ENCODE peak calls at places on chromosomes 3 and 15, in six cellular contexts. K, G, X, Q, E and V are unnamed samples. For H3K4me1, the result is how much of the 10 kb centered on the place peaks cover.

GRCh38 chr15:100713163-100713867 is 110.9 kb downstream of the ASB7 start:
- DNase-seq in Q (no peak), K (peak), E (no peak), G (peak), X (peak), V (peak)

GRCh38 chr3:131326307-131326706 is 55.3 kb upstream of the NUDT16 start:
- DNase-seq in X (no peak), G (no peak), E (no peak), K (no peak), Q (no peak), V (no peak)

GRCh38 chr3:63064216-63064755 is 189.1 kb upstream of the CADPS start:
- DNase-seq in E (no peak), G (no peak), Q (no peak), K (no peak), X (no peak), V (no peak)

GRCh38 chr3:119331661-119332060 is 37.5 kb downstream of the ARHGAP31 start:
- DNase-seq in Q (no peak), X (peak), G (no peak), E (no peak), K (no peak), V (peak)

GRCh38 chr3:191369081-191370010 is 39.0 kb upstream of the UTS2B start:
- DNase-seq in X (peak), G (peak), E (no peak), K (no peak), Q (no peak), V (no peak)

GRCh38 chr15:88256261-88257230 is at the start of gene NTRK3:
- DNase-seq in G (peak), X (no peak), K (peak), Q (peak), E (no peak), V (no peak)

GRCh38 chr15:73504885-73505284 is 61.9 kb downstream of the REC114 start:
- DNase-seq in E (no peak), Q (no peak), X (no peak), G (no peak), K (no peak), V (no peak)

GRCh38 chr3:72165808-72166207 is 380.9 kb upstream of the PROK2 start:
- DNase-seq in Q (no peak), G (no peak), E (no peak), K (no peak), X (no peak), V (no peak)

GRCh38 chr3:69240651-69241578 is 118.5 kb upstream of the LMOD3 start:
- DNase-seq in K (no peak), G (peak), X (no peak), E (no peak), Q (no peak), V (peak)

GRCh38 chr15:69463182-69463756 is 10.7 kb downstream of the RPLP1 start:
- DNase-seq in E (no peak), G (no peak), K (no peak), Q (no peak), X (no peak), V (peak)

GRCh38 chr3:54146383-54147239 is 24.3 kb downstream of the CACNA2D3 start:
- DNase-seq in G (no peak), K (peak), X (no peak), E (no peak), Q (no peak), V (peak)

GRCh38 chr3:170012683-170013400 is 25.0 kb upstream of the GPR160 start:
- DNase-seq in X (no peak), G (no peak), Q (no peak), E (no peak), K (no peak), V (no peak)

GRCh38 chr15:64623347-64624024 is 151.9 kb downstream of the RBPMS2 start:
- DNase-seq in X (peak), K (no peak), E (no peak), G (no peak), Q (no peak), V (no peak)

GRCh38 chr3:133944641-133945441 is 49.2 kb upstream of the RAB6B start:
- DNase-seq in X (peak), E (no peak), K (no peak), G (peak), Q (no peak), V (peak)

GRCh38 chr3:29385056-29385455 is 104.2 kb downstream of the RBMS3 start:
- DNase-seq in Q (no peak), X (no peak), K (no peak), E (no peak), G (peak), V (no peak)

GRCh38 chr15:90201944-90202375 is 830 bp downstream of the SEMA4B start:
- DNase-seq in G (peak), E (no peak), X (no peak), Q (peak), K (no peak), V (no peak)

GRCh38 chr15:48190932-48191573 is 412 bp upstream of the CTXN2 start:
- DNase-seq in G (peak), X (peak), Q (peak), K (peak), E (no peak), V (peak)

GRCh38 chr3:30683769-30684168 is 77.4 kb downstream of the TGFBR2 start:
- DNase-seq in K (no peak), E (no peak), X (no peak), G (no peak), Q (no peak), V (no peak)

GRCh38 chr3:172073262-172073915 is 34.0 kb downstream of the FNDC3B start:
- DNase-seq in E (no peak), K (no peak), X (no peak), Q (no peak), G (no peak), V (no peak)
- H3K4me1 ChIP-seq in E (under half), K (under half), X (under half), Q (under half), G (under half), V (under half)

GRCh38 chr3:4071481-4072184 is 231.5 kb upstream of the SETMAR start:
- DNase-seq in Q (peak), X (no peak), G (no peak), E (peak), K (peak), V (no peak)
- H2BK5ac ChIP-seq in Q (no peak), X (no peak), G (no peak), E (peak), K (no peak), V (peak)

GRCh38 chr3:12985148-12985547 is 88.1 kb downstream of the IQSEC1 start:
- DNase-seq in Q (no peak), K (no peak), E (no peak), X (no peak), G (no peak), V (peak)

GRCh38 chr3:12986031-12986430 is 87.2 kb downstream of the IQSEC1 start:
- DNase-seq in G (no peak), K (no peak), X (no peak), E (no peak), Q (no peak), V (peak)

GRCh38 chr3:12982619-12983101 is 90.6 kb downstream of the IQSEC1 start:
- DNase-seq in K (no peak), X (no peak), G (no peak), Q (no peak), E (no peak), V (no peak)

GRCh38 chr3:12983326-12983725 is 89.9 kb downstream of the IQSEC1 start:
- DNase-seq in K (no peak), X (no peak), Q (no peak), G (no peak), E (no peak), V (no peak)

GRCh38 chr3:12984023-12984823 is 89.0 kb downstream of the IQSEC1 start:
- DNase-seq in E (peak), K (peak), G (peak), X (peak), Q (no peak), V (peak)
- H2AFZ ChIP-seq in E (no peak), K (no peak), G (no peak), X (peak), Q (no peak), V (no peak)

DNA sequence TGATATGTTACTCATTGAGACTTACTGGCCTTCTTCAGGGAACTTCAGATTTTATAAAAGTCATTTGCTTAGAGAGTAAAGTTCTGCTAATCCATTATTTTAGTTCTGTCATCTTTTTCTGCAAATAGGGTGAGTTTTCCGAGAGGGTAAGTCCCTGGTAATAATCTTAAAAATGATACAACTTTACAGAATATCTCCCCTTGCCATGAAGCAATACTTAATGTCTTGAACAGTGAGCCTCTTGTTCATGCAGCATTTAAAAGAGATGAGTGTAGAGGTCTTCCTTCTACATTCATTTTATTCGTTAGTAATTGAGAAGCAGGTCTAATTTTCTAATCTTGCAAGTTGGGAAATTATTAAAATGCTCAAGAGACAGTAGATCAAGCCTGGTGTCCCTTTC is 52.6 kb downstream of the MBNL1 start:
- DNase-seq in G (no peak), Q (no peak), X (no peak), K (no peak), E (no peak), V (no peak)
- H3K4me1 ChIP-seq in G (under half), Q (under half), X (under half), K (under half), E (under half), V (under half)

DNA sequence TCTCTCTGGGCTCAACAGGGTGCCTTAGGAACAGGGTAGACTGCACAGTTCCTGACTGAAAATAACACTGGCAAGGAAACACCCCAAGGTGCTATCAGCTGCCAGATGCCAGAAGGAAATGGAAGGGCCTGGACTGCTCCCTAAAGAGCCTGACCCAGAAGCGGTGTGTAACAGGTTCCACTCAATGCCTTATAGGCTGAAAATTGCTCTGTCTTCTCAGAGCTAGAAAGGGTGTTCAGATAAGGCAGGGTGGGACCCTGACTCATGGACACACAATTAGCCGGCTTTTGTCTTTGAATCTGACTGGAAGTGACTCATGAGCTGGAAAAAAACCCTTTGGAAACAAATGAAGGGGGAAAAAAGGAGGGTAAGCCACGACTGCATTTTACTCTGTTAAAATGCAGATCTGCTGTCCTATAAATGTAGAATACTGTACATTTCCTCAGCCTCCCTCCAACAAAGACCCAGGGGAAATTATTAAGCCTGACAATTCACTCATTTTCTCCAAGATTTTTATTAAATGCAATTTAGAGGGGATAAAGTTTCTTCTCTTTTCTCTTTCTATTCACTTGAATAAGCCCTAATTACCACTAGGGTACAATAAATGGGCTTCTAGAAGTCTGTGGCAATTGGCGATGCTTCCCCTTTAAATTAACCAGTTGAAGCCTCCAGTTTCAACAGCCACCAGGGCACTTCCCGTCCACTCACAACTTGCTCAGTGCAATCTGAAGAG is 160.2 kb upstream of the TBL1XR1 start:
- DNase-seq in K (no peak), G (peak), E (no peak), X (peak), Q (no peak), V (peak)
- H2BK5ac ChIP-seq in K (no peak), G (peak), E (no peak), X (peak), Q (no peak), V (peak)

GRCh38 chr15:42345502-42345901 is 13.8 kb upstream of the CAPN3 start:
- DNase-seq in K (no peak), G (no peak), X (no peak), E (no peak), Q (no peak), V (no peak)

GRCh38 chr15:42344763-42345162 is 14.5 kb upstream of the CAPN3 start:
- DNase-seq in Q (no peak), G (peak), E (no peak), X (peak), K (no peak), V (no peak)

GRCh38 chr15:42352401-42352800 is 6.9 kb upstream of the CAPN3 start:
- DNase-seq in X (no peak), K (no peak), Q (no peak), G (no peak), E (no peak), V (no peak)

GRCh38 chr15:42349178-42349577 is 10.1 kb upstream of the CAPN3 start:
- DNase-seq in E (no peak), K (no peak), G (peak), X (peak), Q (no peak), V (peak)

GRCh38 chr15:42348083-42348482 is 11.2 kb upstream of the CAPN3 start:
- DNase-seq in K (no peak), Q (no peak), G (no peak), E (no peak), X (peak), V (peak)
- H2AFZ ChIP-seq in K (no peak), Q (no peak), G (no peak), E (no peak), X (peak), V (no peak)

DNA sequence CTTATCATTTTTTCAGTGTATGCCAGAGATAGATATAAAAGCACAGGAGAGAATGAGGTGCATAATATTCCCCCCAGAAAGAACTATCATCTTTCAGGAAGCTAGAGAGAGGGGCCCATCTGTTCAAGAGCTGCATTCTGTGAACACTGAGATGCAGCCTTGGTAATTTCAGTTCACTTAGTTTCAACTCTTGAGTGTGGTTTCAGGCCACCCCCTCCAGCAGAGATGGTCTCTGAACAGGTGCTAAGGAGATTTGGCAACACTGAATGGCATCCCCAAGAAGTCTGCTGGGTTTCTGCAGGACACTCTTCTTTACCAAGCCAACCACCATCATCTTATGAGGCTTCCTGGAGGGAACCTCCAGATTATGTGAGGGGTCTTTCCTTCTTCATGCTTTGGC is 30.4 kb upstream of the LIMD1 start:
- DNase-seq in E (no peak), G (no peak), X (no peak), K (no peak), Q (no peak), V (no peak)
- H3K4me1 ChIP-seq in E (under half), G (under half), X (under half), K (under half), Q (under half), V (under half)

GRCh38 chr3:74824366-74824765 is 209.9 kb upstream of the CNTN3 start:
- DNase-seq in K (no peak), E (no peak), X (no peak), G (no peak), Q (no peak), V (no peak)
- H2BK5ac ChIP-seq in K (no peak), E (no peak), X (no peak), G (no peak), Q (no peak), V (no peak)